ENCODE peak calls at places on chromosomes 3 and 15, in eight cellular contexts. One of them, this sample, is unnamed.

GRCh38 chr15:87154771-87155170 is 1075.1 kb downstream of the AGBL1 start:
- DNase-seq in HCT116: no peak
- DNase-seq in GM23338: no peak
- DNase-seq in SK-N-SH: no peak
- DNase-seq in A549: no peak
- DNase-seq in GM12878: no peak
- DNase-seq in HepG2: no peak
- DNase-seq in Panc1: no peak
- DNase-seq in this sample: no peak

GRCh38 chr15:73930790-73931281 is 4.6 kb downstream of the LOXL1 start:
- DNase-seq in Panc1: no peak
- DNase-seq in HepG2: no peak
- DNase-seq in GM23338: no peak
- DNase-seq in HCT116: no peak
- DNase-seq in SK-N-SH: no peak
- DNase-seq in A549: no peak
- DNase-seq in GM12878: no peak
- DNase-seq in this sample: no peak

GRCh38 chr15:31442203-31443090 is 115.8 kb downstream of the KLF13 start:
- DNase-seq in GM23338: peak
- DNase-seq in Panc1: no peak
- DNase-seq in HepG2: no peak
- DNase-seq in HCT116: no peak
- DNase-seq in A549: peak
- DNase-seq in GM12878: no peak
- DNase-seq in SK-N-SH: peak
- DNase-seq in this sample: no peak

GRCh38 chr3:53030864-53031445 is 14.9 kb downstream of the SFMBT1 start:
- DNase-seq in SK-N-SH: no peak
- DNase-seq in GM12878: no peak
- DNase-seq in HCT116: no peak
- DNase-seq in A549: no peak
- DNase-seq in Panc1: no peak
- DNase-seq in GM23338: peak
- DNase-seq in HepG2: no peak
- DNase-seq in this sample: no peak

GRCh38 chr15:75727851-75728715 is 15.4 kb upstream of the CSPG4 start:
- DNase-seq in GM23338: peak
- DNase-seq in GM12878: no peak
- DNase-seq in HepG2: peak
- DNase-seq in A549: peak
- DNase-seq in HCT116: peak
- DNase-seq in Panc1: no peak
- DNase-seq in SK-N-SH: peak
- DNase-seq in this sample: peak

GRCh38 chr15:80563372-80563997 is 131.6 kb upstream of the ABHD17C start:
- DNase-seq in GM12878: no peak
- DNase-seq in HepG2: no peak
- DNase-seq in A549: no peak
- DNase-seq in Panc1: no peak
- DNase-seq in HCT116: no peak
- DNase-seq in GM23338: no peak
- DNase-seq in SK-N-SH: no peak
- DNase-seq in this sample: no peak

GRCh38 chr3:78941587-78941986 is 826.2 kb downstream of the ROBO1 start:
- DNase-seq in SK-N-SH: no peak
- DNase-seq in Panc1: peak
- DNase-seq in HepG2: no peak
- DNase-seq in GM12878: no peak
- DNase-seq in HCT116: no peak
- DNase-seq in A549: peak
- DNase-seq in GM23338: no peak
- DNase-seq in this sample: no peak

GRCh38 chr3:85288257-85288656 is 329.5 kb downstream of the CADM2 start:
- DNase-seq in A549: no peak
- DNase-seq in GM23338: no peak
- DNase-seq in HCT116: no peak
- DNase-seq in SK-N-SH: no peak
- DNase-seq in Panc1: no peak
- DNase-seq in GM12878: no peak
- DNase-seq in HepG2: no peak
- DNase-seq in this sample: no peak

GRCh38 chr3:65831733-65832425 is 206.8 kb downstream of the MAGI1 start:
- DNase-seq in HCT116: no peak
- DNase-seq in GM23338: no peak
- DNase-seq in HepG2: peak
- DNase-seq in Panc1: no peak
- DNase-seq in A549: no peak
- DNase-seq in GM12878: no peak
- DNase-seq in SK-N-SH: peak
- DNase-seq in this sample: no peak

GRCh38 chr3:110413807-110414748 is 657.5 kb upstream of the NECTIN3 start:
- DNase-seq in GM23338: no peak
- DNase-seq in Panc1: no peak
- DNase-seq in GM12878: no peak
- DNase-seq in HepG2: no peak
- DNase-seq in A549: peak
- DNase-seq in SK-N-SH: no peak
- DNase-seq in HCT116: no peak
- DNase-seq in this sample: no peak

GRCh38 chr15:39113741-39114140 is 467.1 kb upstream of the THBS1 start:
- DNase-seq in GM12878: no peak
- DNase-seq in GM23338: no peak
- DNase-seq in HCT116: no peak
- DNase-seq in HepG2: no peak
- DNase-seq in A549: no peak
- DNase-seq in SK-N-SH: no peak
- DNase-seq in Panc1: no peak
- DNase-seq in this sample: no peak

GRCh38 chr15:57183041-57183440 is 193.3 kb upstream of the CGNL1 start:
- DNase-seq in GM12878: no peak
- DNase-seq in SK-N-SH: no peak
- DNase-seq in HepG2: no peak
- DNase-seq in HCT116: no peak
- DNase-seq in A549: no peak
- DNase-seq in GM23338: no peak
- DNase-seq in Panc1: no peak
- DNase-seq in this sample: no peak

GRCh38 chr3:12139111-12139511 is 19.6 kb downstream of the TIMP4 start:
- DNase-seq in Panc1: peak
- DNase-seq in GM12878: no peak
- DNase-seq in SK-N-SH: peak
- DNase-seq in HCT116: peak
- DNase-seq in A549: peak
- DNase-seq in GM23338: peak
- DNase-seq in HepG2: peak
- DNase-seq in this sample: no peak

GRCh38 chr3:182722938-182723337 is 70.4 kb upstream of the ATP11B start:
- DNase-seq in A549: no peak
- DNase-seq in HepG2: no peak
- DNase-seq in GM23338: no peak
- DNase-seq in HCT116: no peak
- DNase-seq in GM12878: no peak
- DNase-seq in Panc1: no peak
- DNase-seq in SK-N-SH: no peak
- DNase-seq in this sample: no peak

GRCh38 chr3:95673215-95673614 is 1141.2 kb upstream of the EPHA6 start:
- DNase-seq in A549: no peak
- DNase-seq in Panc1: no peak
- DNase-seq in GM12878: no peak
- DNase-seq in SK-N-SH: no peak
- DNase-seq in HepG2: no peak
- DNase-seq in GM23338: no peak
- DNase-seq in HCT116: no peak
- DNase-seq in this sample: no peak

GRCh38 chr3:48852151-48852550 is 4.5 kb upstream of the PRKAR2A start:
- DNase-seq in HCT116: no peak
- DNase-seq in SK-N-SH: no peak
- DNase-seq in A549: no peak
- DNase-seq in GM12878: no peak
- DNase-seq in GM23338: no peak
- DNase-seq in HepG2: no peak
- DNase-seq in Panc1: no peak
- DNase-seq in this sample: no peak

GRCh38 chr3:11522398-11522715 is 121.4 kb downstream of the VGLL4 start:
- DNase-seq in GM12878: no peak
- DNase-seq in A549: no peak
- DNase-seq in Panc1: no peak
- DNase-seq in HCT116: no peak
- DNase-seq in GM23338: no peak
- DNase-seq in SK-N-SH: no peak
- DNase-seq in HepG2: no peak
- DNase-seq in this sample: no peak

GRCh38 chr3:71185733-71186455 is 397.6 kb downstream of the FOXP1 start:
- DNase-seq in GM23338: no peak
- DNase-seq in HepG2: no peak
- DNase-seq in Panc1: no peak
- DNase-seq in GM12878: no peak
- DNase-seq in A549: peak
- DNase-seq in SK-N-SH: no peak
- DNase-seq in HCT116: no peak
- DNase-seq in this sample: no peak

GRCh38 chr15:51114437-51115119 is 19.9 kb upstream of the TNFAIP8L3 start:
- DNase-seq in GM23338: no peak
- DNase-seq in HepG2: no peak
- DNase-seq in A549: no peak
- DNase-seq in GM12878: no peak
- DNase-seq in Panc1: no peak
- DNase-seq in SK-N-SH: no peak
- DNase-seq in HCT116: no peak
- DNase-seq in this sample: no peak

GRCh38 chr15:66780172-66780972 is 78.3 kb downstream of the SMAD6 start:
- DNase-seq in SK-N-SH: no peak
- DNase-seq in HCT116: no peak
- DNase-seq in GM23338: no peak
- DNase-seq in Panc1: no peak
- DNase-seq in HepG2: no peak
- DNase-seq in A549: peak
- DNase-seq in GM12878: no peak
- DNase-seq in this sample: no peak

GRCh38 chr3:73024836-73025235 is 28.2 kb downstream of the PPP4R2 start:
- DNase-seq in Panc1: no peak
- DNase-seq in SK-N-SH: no peak
- DNase-seq in HepG2: no peak
- DNase-seq in A549: no peak
- DNase-seq in HCT116: peak
- DNase-seq in GM23338: peak
- DNase-seq in GM12878: no peak
- DNase-seq in this sample: no peak

GRCh38 chr3:162865466-162865865 is 1368.9 kb downstream of the OTOL1 start:
- DNase-seq in A549: no peak
- DNase-seq in SK-N-SH: no peak
- DNase-seq in GM12878: no peak
- DNase-seq in HCT116: no peak
- DNase-seq in GM23338: no peak
- DNase-seq in Panc1: no peak
- DNase-seq in HepG2: no peak
- DNase-seq in this sample: no peak

GRCh38 chr15:51336011-51336410 is 2.4 kb downstream of the CYP19A1 start:
- DNase-seq in HepG2: no peak
- DNase-seq in GM23338: no peak
- DNase-seq in A549: no peak
- DNase-seq in HCT116: no peak
- DNase-seq in Panc1: no peak
- DNase-seq in SK-N-SH: no peak
- DNase-seq in GM12878: no peak
- DNase-seq in this sample: no peak

GRCh38 chr3:169410430-169410829 is 253.1 kb downstream of the MECOM start:
- DNase-seq in GM23338: no peak
- DNase-seq in HepG2: no peak
- DNase-seq in HCT116: no peak
- DNase-seq in A549: no peak
- DNase-seq in Panc1: no peak
- DNase-seq in GM12878: no peak
- DNase-seq in SK-N-SH: no peak
- DNase-seq in this sample: no peak
- TF ChIP-seq REST in GM23338: no peak
- TF ChIP-seq REST in HepG2: no peak
- TF ChIP-seq REST in HCT116: no peak
- TF ChIP-seq REST in A549: no peak
- TF ChIP-seq REST in Panc1: no peak
- TF ChIP-seq REST in GM12878: no peak
- TF ChIP-seq REST in SK-N-SH: no peak
- TF ChIP-seq REST in this sample: no peak

DNA sequence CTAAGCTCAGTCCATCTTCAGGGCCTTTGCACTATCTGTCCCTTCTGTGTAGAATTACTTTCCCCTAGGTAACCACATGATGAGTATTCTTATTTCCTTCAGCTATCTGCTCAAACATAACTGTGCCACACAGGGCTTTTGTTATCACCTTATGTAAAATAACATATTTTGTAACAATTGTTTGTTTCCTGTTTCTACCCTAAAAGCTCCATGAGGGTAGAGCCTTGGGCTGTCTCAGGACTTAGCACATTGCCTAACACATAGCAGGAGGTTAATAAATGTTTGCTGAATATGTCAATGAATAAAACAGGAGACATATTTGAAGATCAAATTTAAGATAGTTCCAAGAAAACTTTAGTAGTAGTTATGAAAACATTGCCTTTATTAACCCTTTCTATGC is 14.7 kb downstream of the VGLL3 start:
- DNase-seq in HCT116: no peak
- DNase-seq in Panc1: no peak
- DNase-seq in SK-N-SH: no peak
- DNase-seq in HepG2: no peak
- DNase-seq in GM23338: no peak
- DNase-seq in A549: no peak
- DNase-seq in GM12878: no peak
- DNase-seq in this sample: no peak
- TF ChIP-seq REST in HCT116: no peak
- TF ChIP-seq REST in Panc1: no peak
- TF ChIP-seq REST in SK-N-SH: no peak
- TF ChIP-seq REST in HepG2: no peak
- TF ChIP-seq REST in GM23338: no peak
- TF ChIP-seq REST in A549: no peak
- TF ChIP-seq REST in GM12878: no peak
- TF ChIP-seq REST in this sample: no peak

GRCh38 chr3:58560771-58561311 is 16.4 kb downstream of the FAM107A start:
- DNase-seq in GM12878: no peak
- DNase-seq in HCT116: no peak
- DNase-seq in SK-N-SH: no peak
- DNase-seq in GM23338: peak
- DNase-seq in Panc1: no peak
- DNase-seq in A549: peak
- DNase-seq in HepG2: peak
- DNase-seq in this sample: no peak
- TF ChIP-seq REST in GM12878: no peak
- TF ChIP-seq REST in HCT116: no peak
- TF ChIP-seq REST in SK-N-SH: no peak
- TF ChIP-seq REST in GM23338: no peak
- TF ChIP-seq REST in Panc1: no peak
- TF ChIP-seq REST in A549: no peak
- TF ChIP-seq REST in HepG2: no peak
- TF ChIP-seq REST in this sample: no peak

DNA sequence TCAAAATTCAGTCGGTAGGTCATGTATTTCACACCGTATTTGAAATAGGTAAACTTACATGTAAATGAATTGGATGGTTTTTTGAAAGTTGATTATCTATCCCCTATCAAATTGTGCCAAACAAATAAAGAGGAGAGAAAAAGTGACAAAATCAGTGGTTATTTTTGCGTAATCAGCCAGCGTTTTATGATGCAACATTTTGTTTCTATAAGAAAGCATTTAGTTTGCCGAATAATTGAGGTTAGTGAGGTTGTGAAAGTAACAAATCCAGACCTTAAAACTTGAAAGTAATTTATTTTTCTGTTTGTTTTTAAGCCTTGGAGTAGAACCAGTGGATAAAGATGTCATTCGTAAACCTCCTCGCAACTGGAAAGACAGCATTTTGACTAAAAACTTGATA is 29.3 kb downstream of the ASTE1 start:
- DNase-seq in SK-N-SH: no peak
- DNase-seq in GM23338: no peak
- DNase-seq in HCT116: no peak
- DNase-seq in A549: no peak
- DNase-seq in HepG2: no peak
- DNase-seq in GM12878: no peak
- DNase-seq in Panc1: no peak
- DNase-seq in this sample: peak
- TF ChIP-seq REST in SK-N-SH: no peak
- TF ChIP-seq REST in GM23338: no peak
- TF ChIP-seq REST in HCT116: no peak
- TF ChIP-seq REST in A549: no peak
- TF ChIP-seq REST in HepG2: no peak
- TF ChIP-seq REST in GM12878: no peak
- TF ChIP-seq REST in Panc1: no peak
- TF ChIP-seq REST in this sample: peak

This sample was measured in HL-60.